ENCODE peak calls at places on chromosomes 12 and 14, in nine cellular contexts. U is AG08395, R is omental fat pad, J is SK-N-SH, M is cardiac fibroblast, E is A549, C is pulmonary artery endothelial cell, K is retinal pigment epithelial cell, L is esophagus muscularis mucosa. D is an unnamed sample.

GRCh38 chr14:68637106-68638021 is 155.5 kb downstream of the ZFP36L1 start:
- DNase-seq in U (peak), R (no peak), J (no peak), M (peak), E (no peak), C (no peak), K (no peak), L (peak), D (no peak)

GRCh38 chr12:82682851-82683261 is 3.9 kb upstream of the TMTC2 start:
- DNase-seq in U (no peak), R (no peak), J (no peak), M (no peak), E (no peak), C (no peak), K (no peak), L (no peak), D (no peak)

GRCh38 chr14:105537580-105538474 is 11.4 kb downstream of the TMEM121 start:
- DNase-seq in U (peak), R (peak), J (peak), M (no peak), E (peak), C (no peak), K (no peak), L (no peak), D (peak)

GRCh38 chr12:51197736-51198567 is 19.9 kb downstream of the POU6F1 start:
- DNase-seq in U (no peak), R (no peak), J (peak), M (no peak), E (no peak), C (no peak), K (no peak), L (no peak), D (no peak)

GRCh38 chr14:32203928-32204357 is 874 bp upstream of the RNU6-8 start:
- DNase-seq in U (no peak), R (no peak), J (peak), M (peak), E (no peak), C (no peak), K (no peak), L (no peak), D (no peak)

GRCh38 chr12:3119745-3120660 is 42.8 kb downstream of the TSPAN9 start:
- DNase-seq in U (peak), R (no peak), J (peak), M (peak), E (no peak), C (no peak), K (no peak), L (no peak), D (no peak)

GRCh38 chr14:72781476-72782181 is 112.3 kb downstream of the DPF3 start:
- DNase-seq in U (peak), R (no peak), J (no peak), M (peak), E (peak), C (peak), K (no peak), L (peak), D (peak)

GRCh38 chr14:68521557-68521901 is 271.3 kb downstream of the ZFP36L1 start:
- DNase-seq in U (no peak), R (no peak), J (no peak), M (no peak), E (no peak), C (no peak), K (no peak), L (no peak), D (no peak)

GRCh38 chr14:96797943-96798349 is 764 bp downstream of the VRK1 start:
- DNase-seq in U (no peak), R (no peak), J (peak), M (no peak), E (peak), C (no peak), K (no peak), L (no peak), D (peak)

GRCh38 chr12:79707830-79708229 is 17.1 kb upstream of the PAWR start:
- DNase-seq in U (no peak), R (no peak), J (no peak), M (no peak), E (no peak), C (no peak), K (no peak), L (no peak), D (no peak)

D was measured in D341Med.